ENCODE peak calls at places on chromosomes 16 and 17, in ten cellular contexts. One of them, this sample, is unnamed.

GRCh38 chr17:10285896-10286295 is 86.9 kb downstream of the MYH13 start:
- DNase-seq in cardiac fibroblast: no peak
- DNase-seq in left ventricle myocardium inferior: no peak
- DNase-seq in Peyer's patch: no peak
- DNase-seq in K562: no peak
- DNase-seq in fibroblast of lung: no peak
- DNase-seq in cardiac muscle cell: peak
- DNase-seq in uterus: no peak
- DNase-seq in HepG2: no peak
- DNase-seq in fibroblast of villous mesenchyme: no peak
- DNase-seq in this sample: no peak

GRCh38 chr16:5526826-5527225 is 429.2 kb upstream of the EEF2KMT start:
- DNase-seq in cardiac fibroblast: no peak
- DNase-seq in left ventricle myocardium inferior: no peak
- DNase-seq in Peyer's patch: no peak
- DNase-seq in K562: no peak
- DNase-seq in fibroblast of lung: no peak
- DNase-seq in cardiac muscle cell: no peak
- DNase-seq in uterus: no peak
- DNase-seq in HepG2: no peak
- DNase-seq in fibroblast of villous mesenchyme: no peak
- DNase-seq in this sample: no peak

GRCh38 chr16:847151-847550 is 46.6 kb upstream of the GNG13 start:
- DNase-seq in cardiac fibroblast: no peak
- DNase-seq in left ventricle myocardium inferior: no peak
- DNase-seq in Peyer's patch: no peak
- DNase-seq in K562: no peak
- DNase-seq in fibroblast of lung: no peak
- DNase-seq in cardiac muscle cell: no peak
- DNase-seq in uterus: no peak
- DNase-seq in HepG2: no peak
- DNase-seq in fibroblast of villous mesenchyme: no peak
- DNase-seq in this sample: peak

GRCh38 chr16:19771796-19772195 is 53.7 kb downstream of the IQCK start:
- DNase-seq in cardiac fibroblast: no peak
- DNase-seq in left ventricle myocardium inferior: no peak
- DNase-seq in Peyer's patch: no peak
- DNase-seq in K562: no peak
- DNase-seq in fibroblast of lung: no peak
- DNase-seq in cardiac muscle cell: no peak
- DNase-seq in uterus: no peak
- DNase-seq in HepG2: no peak
- DNase-seq in fibroblast of villous mesenchyme: peak
- DNase-seq in this sample: no peak

GRCh38 chr17:80498242-80498919 is 22.0 kb upstream of the NPTX1 start:
- DNase-seq in cardiac fibroblast: peak
- DNase-seq in left ventricle myocardium inferior: no peak
- DNase-seq in Peyer's patch: no peak
- DNase-seq in K562: no peak
- DNase-seq in fibroblast of lung: peak
- DNase-seq in cardiac muscle cell: peak
- DNase-seq in uterus: peak
- DNase-seq in HepG2: peak
- DNase-seq in fibroblast of villous mesenchyme: peak
- DNase-seq in this sample: peak

GRCh38 chr17:49468827-49469385 is 26.2 kb upstream of the NGFR start:
- DNase-seq in cardiac fibroblast: peak
- DNase-seq in left ventricle myocardium inferior: no peak
- DNase-seq in Peyer's patch: no peak
- DNase-seq in K562: no peak
- DNase-seq in fibroblast of lung: no peak
- DNase-seq in cardiac muscle cell: peak
- DNase-seq in uterus: peak
- DNase-seq in HepG2: no peak
- DNase-seq in fibroblast of villous mesenchyme: no peak
- DNase-seq in this sample: no peak

GRCh38 chr17:46929413-46929812 is 6.5 kb downstream of the GOSR2 start:
- DNase-seq in cardiac fibroblast: peak
- DNase-seq in left ventricle myocardium inferior: no peak
- DNase-seq in Peyer's patch: no peak
- DNase-seq in K562: no peak
- DNase-seq in fibroblast of lung: no peak
- DNase-seq in cardiac muscle cell: no peak
- DNase-seq in uterus: no peak
- DNase-seq in HepG2: no peak
- DNase-seq in fibroblast of villous mesenchyme: peak
- DNase-seq in this sample: no peak

GRCh38 chr16:72791786-72792185 is 256.1 kb downstream of the ZFHX3 start:
- DNase-seq in cardiac fibroblast: no peak
- DNase-seq in left ventricle myocardium inferior: no peak
- DNase-seq in Peyer's patch: no peak
- DNase-seq in K562: no peak
- DNase-seq in fibroblast of lung: no peak
- DNase-seq in cardiac muscle cell: no peak
- DNase-seq in uterus: no peak
- DNase-seq in HepG2: no peak
- DNase-seq in fibroblast of villous mesenchyme: no peak
- DNase-seq in this sample: no peak

DNA sequence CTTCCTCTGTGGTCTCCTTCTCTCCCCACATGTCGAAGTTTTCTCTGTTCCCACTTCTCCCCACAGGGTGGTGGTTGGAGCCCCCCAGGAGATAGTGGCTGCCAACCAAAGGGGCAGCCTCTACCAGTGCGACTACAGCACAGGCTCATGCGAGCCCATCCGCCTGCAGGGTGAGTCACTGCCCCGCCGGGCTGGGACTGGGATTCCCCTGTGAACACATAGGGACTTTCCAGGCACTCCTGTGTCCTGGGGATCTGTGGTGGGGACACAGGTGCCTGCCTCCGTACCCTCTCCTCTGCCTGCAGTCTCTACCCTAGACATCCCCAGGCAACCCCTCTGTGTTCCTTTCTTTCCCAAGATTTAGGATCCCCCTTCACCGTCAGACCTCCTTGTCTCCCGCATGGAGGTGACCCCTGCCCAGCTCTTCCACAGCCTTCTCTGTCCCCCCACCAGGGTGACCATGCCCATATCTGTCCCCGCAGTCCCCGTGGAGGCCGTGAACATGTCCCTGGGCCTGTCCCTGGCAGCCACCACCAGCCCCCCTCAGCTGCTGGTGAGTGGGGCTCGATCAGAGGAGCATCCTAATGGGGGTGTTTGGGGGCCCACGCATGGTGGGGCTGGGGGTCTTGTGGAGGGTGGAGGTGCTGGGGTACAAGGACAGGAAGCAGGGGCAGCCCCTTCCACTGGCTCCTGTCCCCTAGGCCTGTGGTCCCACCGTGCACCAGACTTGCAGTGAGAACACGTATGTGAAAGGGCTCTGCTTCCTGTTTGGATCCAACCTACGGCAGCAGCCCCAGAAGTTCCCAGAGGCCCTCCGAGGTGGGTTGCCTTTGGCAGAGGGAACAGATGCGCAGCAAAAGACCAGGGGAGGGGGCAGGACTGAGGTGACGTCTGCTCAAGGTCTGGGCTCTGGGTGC is 5.8 kb downstream of the ITGAM start:
- DNase-seq in cardiac fibroblast: peak
- DNase-seq in left ventricle myocardium inferior: no peak
- DNase-seq in Peyer's patch: peak
- DNase-seq in K562: peak
- DNase-seq in fibroblast of lung: no peak
- DNase-seq in cardiac muscle cell: no peak
- DNase-seq in uterus: no peak
- DNase-seq in HepG2: no peak
- DNase-seq in fibroblast of villous mesenchyme: peak
- DNase-seq in this sample: peak
- TF ChIP-seq CTCF in cardiac fibroblast: no peak
- TF ChIP-seq CTCF in left ventricle myocardium inferior: no peak
- TF ChIP-seq CTCF in Peyer's patch: no peak
- TF ChIP-seq CTCF in K562: no peak
- TF ChIP-seq CTCF in fibroblast of lung: no peak
- TF ChIP-seq CTCF in cardiac muscle cell: no peak
- TF ChIP-seq CTCF in uterus: no peak
- TF ChIP-seq CTCF in HepG2: no peak
- TF ChIP-seq CTCF in fibroblast of villous mesenchyme: no peak
- TF ChIP-seq CTCF in this sample: no peak

GRCh38 chr17:64148699-64149098 is 18.8 kb upstream of the ERN1 start:
- DNase-seq in cardiac fibroblast: no peak
- DNase-seq in left ventricle myocardium inferior: no peak
- DNase-seq in Peyer's patch: no peak
- DNase-seq in K562: no peak
- DNase-seq in fibroblast of lung: no peak
- DNase-seq in cardiac muscle cell: no peak
- DNase-seq in uterus: no peak
- DNase-seq in HepG2: no peak
- DNase-seq in fibroblast of villous mesenchyme: no peak
- DNase-seq in this sample: no peak

GRCh38 chr17:64149196-64149595 is 19.3 kb upstream of the ERN1 start:
- DNase-seq in cardiac fibroblast: no peak
- DNase-seq in left ventricle myocardium inferior: no peak
- DNase-seq in Peyer's patch: no peak
- DNase-seq in K562: no peak
- DNase-seq in fibroblast of lung: no peak
- DNase-seq in cardiac muscle cell: no peak
- DNase-seq in uterus: no peak
- DNase-seq in HepG2: no peak
- DNase-seq in fibroblast of villous mesenchyme: no peak
- DNase-seq in this sample: no peak

GRCh38 chr17:64147110-64148016 is 17.4 kb upstream of the ERN1 start:
- DNase-seq in cardiac fibroblast: peak
- DNase-seq in left ventricle myocardium inferior: no peak
- DNase-seq in Peyer's patch: no peak
- DNase-seq in K562: no peak
- DNase-seq in fibroblast of lung: peak
- DNase-seq in cardiac muscle cell: peak
- DNase-seq in uterus: no peak
- DNase-seq in HepG2: peak
- DNase-seq in fibroblast of villous mesenchyme: peak
- DNase-seq in this sample: no peak

GRCh38 chr17:64146418-64147109 is 16.6 kb upstream of the ERN1 start:
- DNase-seq in cardiac fibroblast: peak
- DNase-seq in left ventricle myocardium inferior: peak
- DNase-seq in Peyer's patch: peak
- DNase-seq in K562: peak
- DNase-seq in fibroblast of lung: peak
- DNase-seq in cardiac muscle cell: peak
- DNase-seq in uterus: no peak
- DNase-seq in HepG2: peak
- DNase-seq in fibroblast of villous mesenchyme: peak
- DNase-seq in this sample: peak

DNA sequence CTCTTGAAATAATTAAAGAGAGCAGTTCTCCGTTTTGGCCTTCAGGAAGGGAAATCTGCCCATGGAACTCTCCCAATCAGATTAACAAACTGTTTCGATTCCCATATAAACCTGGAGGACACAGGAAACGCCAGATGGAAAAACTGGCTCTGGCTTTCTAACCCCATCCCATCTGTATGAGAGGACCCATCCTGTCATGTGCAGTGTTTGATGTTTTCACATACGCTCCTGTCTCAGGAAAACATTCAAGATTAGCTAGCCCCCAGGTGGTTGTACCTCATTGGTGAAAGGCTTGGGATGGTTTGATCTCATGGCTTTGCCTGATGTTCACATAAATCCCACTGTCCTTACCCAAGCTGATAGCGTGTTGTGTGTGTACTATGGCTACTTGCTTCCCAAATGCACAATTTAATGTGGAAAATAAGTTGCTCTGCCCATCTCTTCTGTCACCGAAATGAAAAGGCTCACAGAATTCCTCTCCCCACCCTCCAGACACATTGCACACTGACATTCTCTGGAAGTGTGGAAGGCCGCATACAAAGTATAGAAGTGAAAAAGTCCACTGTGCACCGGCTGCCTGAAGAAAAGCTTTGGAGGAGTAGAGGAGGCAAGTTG is 18.2 kb upstream of the ERN1 start:
- DNase-seq in cardiac fibroblast: peak
- DNase-seq in left ventricle myocardium inferior: no peak
- DNase-seq in Peyer's patch: no peak
- DNase-seq in K562: no peak
- DNase-seq in fibroblast of lung: peak
- DNase-seq in cardiac muscle cell: peak
- DNase-seq in uterus: no peak
- DNase-seq in HepG2: peak
- DNase-seq in fibroblast of villous mesenchyme: peak
- DNase-seq in this sample: no peak
- H3K4me3 ChIP-seq in cardiac fibroblast: no peak
- H3K4me3 ChIP-seq in left ventricle myocardium inferior: peak
- H3K4me3 ChIP-seq in Peyer's patch: no peak
- H3K4me3 ChIP-seq in K562: no peak
- H3K4me3 ChIP-seq in fibroblast of lung: no peak
- H3K4me3 ChIP-seq in cardiac muscle cell: no peak
- H3K4me3 ChIP-seq in uterus: no peak
- H3K4me3 ChIP-seq in HepG2: no peak
- H3K4me3 ChIP-seq in fibroblast of villous mesenchyme: no peak
- H3K4me3 ChIP-seq in this sample: no peak

GRCh38 chr16:61149709-61150108 is 886.5 kb downstream of the CDH8 start:
- DNase-seq in cardiac fibroblast: no peak
- DNase-seq in left ventricle myocardium inferior: no peak
- DNase-seq in Peyer's patch: no peak
- DNase-seq in K562: no peak
- DNase-seq in fibroblast of lung: no peak
- DNase-seq in cardiac muscle cell: no peak
- DNase-seq in uterus: no peak
- DNase-seq in HepG2: no peak
- DNase-seq in fibroblast of villous mesenchyme: no peak
- DNase-seq in this sample: no peak

GRCh38 chr16:61146429-61146828 is 889.8 kb downstream of the CDH8 start:
- DNase-seq in cardiac fibroblast: no peak
- DNase-seq in left ventricle myocardium inferior: no peak
- DNase-seq in Peyer's patch: no peak
- DNase-seq in K562: no peak
- DNase-seq in fibroblast of lung: no peak
- DNase-seq in cardiac muscle cell: no peak
- DNase-seq in uterus: no peak
- DNase-seq in HepG2: no peak
- DNase-seq in fibroblast of villous mesenchyme: no peak
- DNase-seq in this sample: no peak

GRCh38 chr16:61150351-61150750 is 885.9 kb downstream of the CDH8 start:
- DNase-seq in cardiac fibroblast: no peak
- DNase-seq in left ventricle myocardium inferior: no peak
- DNase-seq in Peyer's patch: no peak
- DNase-seq in K562: no peak
- DNase-seq in fibroblast of lung: no peak
- DNase-seq in cardiac muscle cell: no peak
- DNase-seq in uterus: no peak
- DNase-seq in HepG2: no peak
- DNase-seq in fibroblast of villous mesenchyme: no peak
- DNase-seq in this sample: peak

DNA sequence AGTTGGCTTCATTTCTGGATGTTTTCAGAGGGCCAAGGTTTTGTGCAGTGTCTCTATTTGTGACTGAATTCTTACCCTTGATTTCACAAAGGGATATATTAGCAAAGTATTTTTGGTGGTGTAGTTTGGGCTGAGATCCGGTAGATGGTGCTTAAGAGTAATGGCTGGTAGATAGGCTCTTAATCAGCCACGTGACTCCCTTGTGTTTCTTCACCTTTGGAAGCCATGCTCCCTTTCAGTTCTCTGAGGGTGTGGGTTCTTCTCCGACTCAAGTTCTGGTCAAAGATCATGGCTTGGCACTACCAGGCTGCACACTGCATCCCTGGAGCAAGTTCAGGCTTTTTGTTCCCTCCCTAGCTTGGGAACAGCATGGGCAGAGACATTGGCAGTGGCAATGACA is 887.3 kb downstream of the CDH8 start:
- DNase-seq in cardiac fibroblast: no peak
- DNase-seq in left ventricle myocardium inferior: no peak
- DNase-seq in Peyer's patch: no peak
- DNase-seq in K562: no peak
- DNase-seq in fibroblast of lung: no peak
- DNase-seq in cardiac muscle cell: no peak
- DNase-seq in uterus: no peak
- DNase-seq in HepG2: peak
- DNase-seq in fibroblast of villous mesenchyme: no peak
- DNase-seq in this sample: no peak
- TF ChIP-seq CTCF in cardiac fibroblast: no peak
- TF ChIP-seq CTCF in left ventricle myocardium inferior: no peak
- TF ChIP-seq CTCF in Peyer's patch: no peak
- TF ChIP-seq CTCF in K562: no peak
- TF ChIP-seq CTCF in fibroblast of lung: no peak
- TF ChIP-seq CTCF in cardiac muscle cell: no peak
- TF ChIP-seq CTCF in uterus: no peak
- TF ChIP-seq CTCF in HepG2: peak
- TF ChIP-seq CTCF in fibroblast of villous mesenchyme: no peak
- TF ChIP-seq CTCF in this sample: no peak

DNA sequence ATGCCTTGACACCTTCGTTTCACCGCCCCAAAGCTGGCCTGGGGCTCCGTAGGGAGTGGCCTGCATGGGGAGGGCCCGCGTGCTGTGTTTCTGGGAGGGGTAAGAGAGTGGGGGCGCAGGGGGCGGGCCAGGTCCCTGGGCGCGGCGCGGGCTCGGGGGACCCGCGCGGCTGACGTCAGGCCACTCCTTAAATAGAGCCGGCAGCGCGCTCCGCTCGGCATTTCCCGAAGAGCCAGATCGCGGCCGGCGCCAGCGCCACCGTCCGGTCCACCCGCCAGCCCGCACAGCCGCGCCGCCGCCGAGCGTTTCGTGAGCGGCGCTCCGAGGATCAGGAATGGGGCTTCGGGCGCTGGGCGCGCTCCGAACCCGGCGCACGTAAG is at the start of gene HS3ST2:
- DNase-seq in cardiac fibroblast: peak
- DNase-seq in left ventricle myocardium inferior: peak
- DNase-seq in Peyer's patch: no peak
- DNase-seq in K562: no peak
- DNase-seq in fibroblast of lung: no peak
- DNase-seq in cardiac muscle cell: peak
- DNase-seq in uterus: no peak
- DNase-seq in HepG2: no peak
- DNase-seq in fibroblast of villous mesenchyme: peak
- DNase-seq in this sample: peak
- H3K4me3 ChIP-seq in cardiac fibroblast: no peak
- H3K4me3 ChIP-seq in left ventricle myocardium inferior: peak
- H3K4me3 ChIP-seq in Peyer's patch: peak
- H3K4me3 ChIP-seq in K562: no peak
- H3K4me3 ChIP-seq in fibroblast of lung: no peak
- H3K4me3 ChIP-seq in cardiac muscle cell: peak
- H3K4me3 ChIP-seq in uterus: peak
- H3K4me3 ChIP-seq in HepG2: no peak
- H3K4me3 ChIP-seq in fibroblast of villous mesenchyme: no peak
- H3K4me3 ChIP-seq in this sample: no peak